ENCODE peak calls at places on chromosomes 1 and 21, in five cellular contexts. U is SK-N-SH, A is HepG2, J is K562, P is H1. X is an unnamed sample.

GRCh38 chr21:26199471-26199870 is 28.9 kb upstream of the APP start:
- DNase-seq in J (no peak), A (no peak), P (no peak), U (no peak), X (no peak)

GRCh38 chr1:10939654-10940450 is 72.6 kb upstream of the TARDBP start:
- DNase-seq in U (peak), J (no peak), A (peak), P (no peak), X (no peak)

GRCh38 chr1:202462342-202463076 is 114.0 kb downstream of the PPP1R12B start:
- DNase-seq in P (no peak), A (no peak), U (no peak), J (peak), X (no peak)

GRCh38 chr1:206074839-206075238 is 21.9 kb downstream of the RHEX start:
- DNase-seq in A (no peak), P (no peak), J (peak), U (no peak), X (no peak)

GRCh38 chr1:1199141-1199960 is 7.0 kb downstream of the TNFRSF18 start:
- DNase-seq in U (peak), J (no peak), P (peak), A (no peak), X (no peak)

GRCh38 chr1:245585252-245585959 is 430.6 kb downstream of the KIF26B start:
- DNase-seq in U (peak), A (no peak), J (no peak), P (no peak), X (no peak)

GRCh38 chr1:52237430-52237829 is 95.5 kb downstream of the ZFYVE9 start:
- DNase-seq in U (no peak), J (no peak), A (no peak), P (no peak), X (peak)

GRCh38 chr1:25780318-25781129 is 19.5 kb upstream of the SELENON start:
- DNase-seq in P (no peak), J (no peak), A (peak), U (no peak), X (no peak)

GRCh38 chr1:15351301-15351700 is 58.4 kb upstream of the EFHD2 start:
- DNase-seq in A (no peak), P (no peak), J (no peak), U (no peak), X (no peak)

GRCh38 chr1:8202182-8202905 is 115.6 kb upstream of the SLC45A1 start:
- DNase-seq in P (no peak), J (peak), U (no peak), A (peak), X (no peak)

GRCh38 chr1:79716481-79716880 is 710.0 kb upstream of the ADGRL4 start:
- DNase-seq in A (no peak), U (no peak), P (no peak), J (no peak), X (no peak)

GRCh38 chr1:4593106-4593505 is 61.3 kb upstream of the AJAP1 start:
- DNase-seq in U (no peak), J (no peak), A (no peak), P (no peak), X (no peak)

GRCh38 chr1:2984399-2985061 is 36.7 kb upstream of the ACTRT2 start:
- DNase-seq in J (no peak), A (no peak), U (no peak), P (no peak), X (no peak)

GRCh38 chr1:54814571-54814970 is 13.4 kb upstream of the TTC22 start:
- DNase-seq in U (no peak), P (peak), J (no peak), A (no peak), X (no peak)

GRCh38 chr1:176789571-176790090 is 326.7 kb downstream of the PAPPA2 start:
- DNase-seq in J (no peak), P (no peak), A (no peak), U (no peak), X (no peak)

GRCh38 chr1:11301593-11301992 is 28.6 kb downstream of the UBIAD1 start:
- DNase-seq in P (no peak), U (peak), A (no peak), J (no peak), X (no peak)

GRCh38 chr1:64043328-64043727 is 160.1 kb upstream of the UBE2U start:
- DNase-seq in U (no peak), A (no peak), J (no peak), P (no peak), X (no peak)

GRCh38 chr21:33265664-33266049 is 510 bp upstream of the IL10RB start:
- DNase-seq in P (no peak), J (no peak), U (no peak), A (no peak), X (peak)

GRCh38 chr1:233477359-233477758 is 136.5 kb upstream of the KCNK1 start:
- DNase-seq in U (no peak), J (no peak), P (no peak), A (no peak), X (no peak)

GRCh38 chr21:32698286-32698685 is 29.5 kb downstream of the SYNJ1 start:
- DNase-seq in A (no peak), U (no peak), P (no peak), J (no peak), X (no peak)

GRCh38 chr1:38991638-38992449 is 768 bp downstream of the AKIRIN1 start:
- DNase-seq in A (no peak), U (peak), P (no peak), J (no peak), X (peak)

GRCh38 chr1:46285730-46286477 is 17.5 kb downstream of the LRRC41 start:
- DNase-seq in U (no peak), A (no peak), P (no peak), J (no peak), X (no peak)

GRCh38 chr1:149995927-149996326 is 14.6 kb downstream of the OTUD7B start:
- DNase-seq in J (no peak), A (no peak), U (no peak), P (no peak), X (no peak)

GRCh38 chr1:45979778-45980176 is 152.7 kb downstream of the PIK3R3 start:
- DNase-seq in J (no peak), P (no peak), A (no peak), U (no peak), X (no peak)

GRCh38 chr1:47184090-47184735 is 5.6 kb downstream of the PDZK1IP1 start:
- DNase-seq in J (peak), A (no peak), U (peak), P (no peak), X (no peak)

GRCh38 chr1:162133566-162133965 is 64.1 kb downstream of the NOS1AP start:
- DNase-seq in J (no peak), P (no peak), U (no peak), A (no peak), X (no peak)

DNA sequence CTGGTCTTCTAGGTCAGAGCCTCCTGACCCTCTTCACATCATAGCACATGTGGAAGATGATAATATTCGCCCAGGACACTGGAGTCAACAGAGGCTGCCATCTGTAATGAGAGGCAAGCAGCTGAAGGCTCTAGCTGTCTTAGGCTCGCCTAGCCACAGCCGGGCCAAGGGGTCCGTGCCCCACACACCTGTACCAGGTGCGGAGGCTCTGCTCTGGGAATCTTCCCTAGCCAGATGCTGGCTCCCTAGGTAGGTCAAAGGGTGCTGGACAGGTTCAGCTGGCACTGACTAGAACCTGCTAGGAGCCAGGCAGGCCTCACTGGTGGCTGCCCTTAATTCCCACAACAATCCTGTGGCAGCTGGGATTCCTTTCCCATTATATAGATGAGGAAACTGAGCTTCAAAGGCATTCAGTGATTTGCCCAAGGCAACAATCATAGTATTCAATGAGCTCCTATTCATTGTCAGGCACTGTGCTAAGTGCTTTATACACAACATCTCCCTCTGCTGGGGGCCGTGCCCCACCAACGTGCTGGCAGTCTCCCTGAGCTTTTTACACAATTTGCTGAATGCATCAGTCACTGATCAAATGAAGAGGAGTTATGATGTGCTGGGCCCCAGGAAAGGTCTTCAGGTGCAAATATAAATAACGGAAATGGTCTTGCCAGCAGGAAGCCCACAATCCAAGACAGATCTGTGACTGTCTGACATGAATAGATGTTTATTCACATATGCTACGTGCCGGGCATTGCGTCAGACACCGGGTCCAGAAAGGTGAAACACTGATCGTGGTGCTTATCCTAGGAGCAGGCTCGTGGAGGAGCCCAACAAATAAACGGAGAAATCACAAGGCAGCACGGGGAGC is 58.0 kb downstream of the DDX20 start:
- DNase-seq in P (no peak), J (no peak), A (peak), U (no peak), X (no peak)
- TF ChIP-seq CTCF in P (peak), J (peak), A (peak), U (no peak), X (no peak)

DNA sequence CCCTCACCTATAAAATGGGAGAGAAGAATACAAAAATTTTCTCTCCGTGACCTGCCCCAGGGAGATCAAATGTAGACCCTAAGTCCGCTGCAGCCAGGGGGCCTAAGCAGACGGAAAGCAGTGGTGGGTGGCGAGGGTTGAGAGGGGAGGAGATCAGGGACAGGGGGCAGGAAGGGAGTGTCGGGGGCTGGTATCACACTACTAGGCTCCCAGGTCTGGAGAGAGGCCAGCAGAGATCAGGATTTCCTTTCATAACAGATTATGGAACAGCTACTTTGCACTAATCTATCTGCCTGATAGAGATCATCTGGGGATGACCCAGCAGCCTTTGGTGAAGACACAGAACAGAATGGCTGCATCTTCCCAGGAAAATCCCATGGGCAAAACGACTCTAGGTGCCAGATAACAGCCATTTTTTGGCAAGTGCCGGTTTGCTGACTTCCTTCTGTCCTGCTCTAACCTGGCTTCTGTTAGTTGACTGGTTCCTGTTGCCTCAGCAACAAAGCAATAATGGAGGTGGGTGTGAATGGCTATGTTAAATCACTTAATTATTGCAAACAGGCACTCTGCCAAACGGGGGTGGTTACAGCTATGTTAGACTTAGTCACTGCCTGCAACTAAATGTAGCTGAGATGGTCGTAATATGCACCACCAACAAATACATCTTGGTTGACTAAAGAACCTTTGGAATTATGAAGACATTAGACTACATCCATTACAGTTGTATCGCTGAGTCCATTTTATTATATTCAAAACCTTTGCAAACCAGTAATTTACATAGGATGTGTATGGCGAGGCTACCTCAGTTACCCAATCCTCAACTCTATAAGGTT is 30.0 kb upstream of the EPS8L3 start:
- DNase-seq in J (no peak), U (peak), A (no peak), P (no peak), X (peak)
- TF ChIP-seq GABPA in J (no peak), U (no peak), A (no peak), P (no peak), X (no peak)

GRCh38 chr1:62334434-62334833 is 15.2 kb upstream of the KANK4 start:
- DNase-seq in J (peak), A (no peak), P (no peak), U (no peak), X (no peak)
- TF ChIP-seq CTCF in J (no peak), A (no peak), P (no peak), U (no peak), X (no peak)

GRCh38 chr1:160646711-160647328 is at the start of gene SLAMF1:
- DNase-seq in U (no peak), P (no peak), J (no peak), A (no peak), X (peak)
- TF ChIP-seq GABPA in U (no peak), P (no peak), J (no peak), A (no peak), X (no peak)

GRCh38 chr1:200095057-200095577 is 67.6 kb downstream of the NR5A2 start:
- DNase-seq in J (no peak), A (no peak), P (no peak), U (no peak), X (no peak)

DNA sequence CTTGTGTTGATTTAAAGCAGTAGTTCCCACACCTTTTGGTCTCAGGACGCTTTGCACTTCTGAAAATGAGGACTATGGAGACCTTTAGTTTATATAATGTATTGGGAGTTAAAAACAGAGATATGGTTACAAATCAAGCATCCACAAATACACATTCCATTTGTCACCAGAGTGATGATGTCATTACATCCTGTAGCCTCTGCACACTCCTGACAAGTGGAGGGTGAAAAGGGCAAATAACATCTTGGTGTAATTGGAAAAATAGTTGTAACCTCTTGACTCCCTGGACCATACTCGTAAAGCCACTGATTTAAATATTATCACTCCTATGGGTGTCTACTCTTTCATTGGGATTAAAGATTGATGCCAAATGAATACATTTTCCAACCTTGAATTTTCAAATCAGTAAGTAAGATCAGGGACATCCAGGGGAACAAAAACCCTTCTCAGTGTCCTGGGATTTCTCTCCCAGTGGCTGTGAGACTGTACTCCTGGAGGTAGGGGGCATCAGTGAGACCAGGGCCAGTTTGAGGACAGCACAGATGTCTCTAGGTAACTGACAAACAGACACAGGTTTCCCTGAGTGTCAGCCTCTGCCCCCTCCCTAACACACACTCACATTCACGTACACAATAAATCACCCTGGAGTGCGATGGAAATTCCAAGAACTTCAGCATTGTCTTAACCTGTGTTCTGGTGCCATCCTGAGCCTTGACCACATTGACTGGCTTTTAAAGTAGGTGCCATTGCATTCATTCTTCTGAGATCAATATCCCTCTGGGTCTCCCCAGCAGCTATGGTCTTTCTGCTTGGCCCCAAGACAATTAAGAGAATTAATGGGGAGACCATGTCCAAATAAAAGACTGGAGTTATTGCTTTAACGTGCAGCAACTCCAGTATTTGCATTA is 63.0 kb downstream of the NR5A2 start:
- DNase-seq in U (no peak), P (no peak), A (peak), J (peak), X (no peak)
- TF ChIP-seq CTCF in U (no peak), P (peak), A (peak), J (peak), X (no peak)

GRCh38 chr1:229003233-229004031 is 267.5 kb upstream of the RAB4A start:
- DNase-seq in A (peak), J (no peak), U (no peak), P (no peak), X (no peak)

GRCh38 chr1:229000187-229000586 is 264.9 kb downstream of the RHOU start:
- DNase-seq in J (no peak), U (no peak), A (no peak), P (no peak), X (no peak)

GRCh38 chr1:229002451-229002960 is 267.2 kb downstream of the RHOU start:
- DNase-seq in P (no peak), A (no peak), U (no peak), J (no peak), X (no peak)

GRCh38 chr1:229001467-229001866 is 266.2 kb downstream of the RHOU start:
- DNase-seq in J (no peak), A (no peak), P (no peak), U (no peak), X (no peak)

DNA sequence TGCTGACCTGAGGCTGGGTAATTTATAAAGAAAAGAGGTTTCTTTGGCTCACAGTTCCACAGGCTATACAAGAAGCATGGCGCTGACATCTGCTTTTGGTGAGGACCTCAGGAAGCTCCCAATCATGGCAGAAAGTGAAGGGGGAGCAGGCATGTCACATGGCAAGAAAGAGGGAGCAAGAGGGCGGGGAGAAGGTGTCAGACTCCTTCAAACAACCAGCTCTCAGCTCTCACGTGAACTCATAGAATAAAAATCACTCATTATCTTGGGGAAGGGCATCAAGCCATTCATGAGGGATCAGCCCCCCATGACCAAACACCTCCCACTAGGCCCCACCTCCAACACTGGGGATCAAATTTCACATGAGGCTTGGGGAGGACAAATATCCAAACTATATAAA is 266.8 kb downstream of the RHOU start:
- DNase-seq in U (no peak), P (no peak), A (no peak), J (no peak), X (no peak)
- TF ChIP-seq GABPA in U (no peak), P (no peak), A (no peak), J (no peak), X (no peak)

GRCh38 chr1:21491483-21492170 is 17.6 kb upstream of the ALPL start:
- DNase-seq in J (no peak), A (no peak), P (no peak), U (no peak), X (no peak)

GRCh38 chr1:21492171-21492625 is 17.0 kb upstream of the ALPL start:
- DNase-seq in P (no peak), U (no peak), A (no peak), J (no peak), X (no peak)

GRCh38 chr1:21489146-21489545 is 20.1 kb upstream of the ALPL start:
- DNase-seq in A (no peak), U (no peak), P (no peak), J (no peak), X (no peak)

GRCh38 chr1:21494196-21494595 is 15.0 kb upstream of the ALPL start:
- DNase-seq in J (no peak), P (no peak), U (no peak), A (no peak), X (no peak)

GRCh38 chr1:21490774-21491482 is 18.3 kb upstream of the ALPL start:
- DNase-seq in J (peak), P (no peak), U (peak), A (peak), X (no peak)
- TF ChIP-seq CTCF in J (peak), P (peak), U (peak), A (peak), X (peak)

DNA sequence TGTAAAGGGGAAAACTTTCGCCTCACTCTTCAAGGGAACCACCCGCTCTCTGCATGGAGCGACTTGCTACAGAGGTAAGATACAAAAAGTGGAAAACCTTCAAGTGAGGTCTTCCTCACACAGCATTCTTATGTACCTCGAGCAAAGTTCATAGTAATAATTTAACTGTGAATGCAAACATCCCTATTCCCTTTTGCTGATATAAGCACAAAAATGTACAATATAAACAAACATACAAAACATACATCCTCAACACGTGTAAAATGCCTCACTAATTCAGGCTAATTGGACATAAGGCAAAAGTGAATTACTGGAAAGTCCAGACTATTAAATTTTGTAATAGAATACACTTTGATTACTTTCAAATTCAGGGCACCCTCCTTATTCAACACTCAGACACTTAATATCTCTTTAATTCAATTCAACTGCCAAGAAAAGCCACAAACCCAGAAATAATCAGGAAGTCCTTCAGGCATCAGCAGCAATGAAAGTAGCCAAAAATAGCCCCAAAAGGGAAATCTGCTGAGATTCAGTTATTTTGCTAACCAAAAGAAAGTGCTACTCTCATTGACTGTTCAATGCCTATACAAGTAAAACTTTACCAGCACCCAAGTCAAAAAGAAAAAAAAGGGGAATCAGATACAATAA is 15.2 kb upstream of the LMX1A start:
- DNase-seq in U (no peak), P (no peak), A (no peak), J (no peak), X (no peak)
- TF ChIP-seq GABPA in U (no peak), P (no peak), A (no peak), J (no peak), X (no peak)

GRCh38 chr1:109027841-109028240 is 14.1 kb downstream of the WDR47 start:
- DNase-seq in P (no peak), J (no peak), U (no peak), A (no peak), X (no peak)
- TF ChIP-seq CTCF in P (no peak), J (no peak), U (peak), A (no peak), X (peak)